ENCODE peak calls at places on chromosome 5, in seven cellular contexts. I is hippocampal formation; T is breast epithelium; G is occipital lobe; P is stimulated activated CD8-positive, alpha-beta memory T cell treated with anti-CD3 and anti-CD28 coated beads, Interleukin-2, amount 100 ng/mL, for 48 hours; S is NAMALWA; A is Caki2. N is an unnamed sample.

GRCh38 chr5:180862645-180863044 is 1.6 kb upstream of the ZFP62 start:
- DNase-seq in I (no peak), T (no peak), G (no peak), P (no peak), S (no peak), A (no peak), N (no peak)

GRCh38 chr5:168941901-168942300 is 359.0 kb downstream of the SLIT3 start:
- DNase-seq in I (no peak), T (no peak), G (no peak), P (no peak), S (peak; percentile 58), A (no peak), N (no peak)

GRCh38 chr5:131814990-131815389 is 18.2 kb upstream of the FNIP1 start:
- DNase-seq in I (no peak), T (no peak), G (no peak), P (no peak), S (no peak), A (peak; percentile 68), N (no peak)

GRCh38 chr5:170312666-170313065 is 15.1 kb upstream of the LCP2 start:
- DNase-seq in I (no peak), T (no peak), G (no peak), P (peak; percentile 47), S (no peak), A (no peak), N (peak; percentile 96)

GRCh38 chr5:61009907-61010306 is 64.9 kb downstream of the NDUFAF2 start:
- DNase-seq in I (no peak), T (no peak), G (no peak), P (no peak), S (no peak), A (no peak), N (no peak)

GRCh38 chr5:60779431-60779830 is 64.6 kb downstream of the ELOVL7 start:
- DNase-seq in I (no peak), T (no peak), G (no peak), P (no peak), S (no peak), A (peak; percentile 1), N (no peak)

GRCh38 chr5:219492-219891 is 1.4 kb downstream of the SDHA start:
- DNase-seq in I (no peak), T (no peak), G (no peak), P (no peak), S (peak; percentile 61), A (peak; percentile 7), N (no peak)

GRCh38 chr5:139397921-139398320 is 3.0 kb upstream of the PROB1 start:
- DNase-seq in I (no peak), T (no peak), G (no peak), P (no peak), S (no peak), A (no peak), N (no peak)

GRCh38 chr5:95711501-95712346 is 19.4 kb upstream of the RHOBTB3 start:
- DNase-seq in I (no peak), T (no peak), G (no peak), P (no peak), S (no peak), A (no peak), N (no peak)

GRCh38 chr5:87188411-87188810 is 79.3 kb upstream of the RASA1 start:
- DNase-seq in I (no peak), T (no peak), G (no peak), P (no peak), S (no peak), A (no peak), N (no peak)

GRCh38 chr5:34415559-34416198 is 240.4 kb upstream of the RAI14 start:
- DNase-seq in I (no peak), T (no peak), G (no peak), P (no peak), S (no peak), A (no peak), N (no peak)

GRCh38 chr5:145247745-145248040 is 587.4 kb downstream of the PRELID2 start:
- DNase-seq in I (no peak), T (no peak), G (no peak), P (no peak), S (no peak), A (no peak), N (no peak)

GRCh38 chr5:74594172-74595040 is 46.1 kb downstream of the ENC1 start:
- DNase-seq in I (no peak), T (no peak), G (no peak), P (no peak), S (no peak), A (no peak), N (no peak)

GRCh38 chr5:84228266-84228665 is 156.4 kb downstream of the EDIL3 start:
- DNase-seq in I (no peak), T (no peak), G (no peak), P (no peak), S (no peak), A (no peak), N (no peak)

GRCh38 chr5:163424836-163425235 is 12.6 kb upstream of the CCNG1 start:
- DNase-seq in I (no peak), T (no peak), G (no peak), P (no peak), S (no peak), A (no peak), N (no peak)

GRCh38 chr5:143140492-143141231 is 262.8 kb downstream of the NR3C1 start:
- DNase-seq in I (no peak), T (no peak), G (no peak), P (no peak), S (no peak), A (peak; percentile 54), N (no peak)

GRCh38 chr5:176798094-176798876 is 12.1 kb upstream of the UNC5A start:
- DNase-seq in I (no peak), T (no peak), G (no peak), P (no peak), S (no peak), A (no peak), N (no peak)

GRCh38 chr5:135308752-135309151 is 90.3 kb downstream of the MACROH2A1 start:
- DNase-seq in I (no peak), T (no peak), G (no peak), P (no peak), S (no peak), A (peak; percentile 42), N (no peak)

GRCh38 chr5:7080501-7080900 is 315.4 kb upstream of the ADCY2 start:
- DNase-seq in I (no peak), T (no peak), G (no peak), P (no peak), S (no peak), A (no peak), N (no peak)

GRCh38 chr5:81829242-81829641 is 78.3 kb upstream of the SSBP2 start:
- DNase-seq in I (no peak), T (no peak), G (no peak), P (no peak), S (no peak), A (no peak), N (peak; percentile 82)

GRCh38 chr5:176643491-176644219 is 3.6 kb upstream of the TSPAN17 start:
- DNase-seq in I (no peak), T (no peak), G (no peak), P (no peak), S (no peak), A (no peak), N (no peak)

GRCh38 chr5:159826351-159827222 is 89.7 kb upstream of the ADRA1B start:
- DNase-seq in I (no peak), T (no peak), G (no peak), P (no peak), S (no peak), A (peak; percentile 90), N (peak; percentile 7)

GRCh38 chr5:65695162-65695755 is 26.6 kb downstream of the SGTB start:
- DNase-seq in I (no peak), T (no peak), G (no peak), P (no peak), S (no peak), A (no peak), N (no peak)

GRCh38 chr5:38692346-38692745 is 135.9 kb upstream of the LIFR start:
- DNase-seq in I (no peak), T (no peak), G (no peak), P (no peak), S (no peak), A (no peak), N (no peak)

GRCh38 chr5:2532809-2533208 is 218.7 kb downstream of the IRX2 start:
- DNase-seq in I (no peak), T (no peak), G (no peak), P (no peak), S (no peak), A (no peak), N (no peak)

GRCh38 chr5:111469293-111469896 is 42.9 kb downstream of the STARD4 start:
- DNase-seq in I (no peak), T (no peak), G (no peak), P (no peak), S (no peak), A (no peak), N (no peak)

GRCh38 chr5:173501271-173501670 is 115.2 kb downstream of the BOD1 start:
- DNase-seq in I (no peak), T (no peak), G (no peak), P (no peak), S (no peak), A (no peak), N (no peak)

GRCh38 chr5:59049070-59049469 is 466.2 kb downstream of the RAB3C start:
- DNase-seq in I (no peak), T (no peak), G (no peak), P (no peak), S (no peak), A (no peak), N (no peak)

GRCh38 chr5:134503937-134504437 is 21.5 kb upstream of the JADE2 start:
- DNase-seq in I (no peak), T (no peak), G (no peak), P (no peak), S (no peak), A (no peak), N (no peak)

GRCh38 chr5:81851481-81852178 is 100.7 kb upstream of the SSBP2 start:
- DNase-seq in I (peak; percentile 95), T (peak; percentile 92), G (peak; percentile 96), P (peak; percentile 85), S (peak; percentile 83), A (peak; percentile 78), N (peak; percentile 92)

GRCh38 chr5:135383803-135384495 is 15.1 kb downstream of the MACROH2A1 start:
- DNase-seq in I (no peak), T (no peak), G (no peak), P (no peak), S (no peak), A (no peak), N (no peak)

GRCh38 chr5:173729079-173729765 is 112.8 kb upstream of the BOD1 start:
- DNase-seq in I (no peak), T (no peak), G (no peak), P (no peak), S (no peak), A (no peak), N (no peak)

GRCh38 chr5:109553826-109554225 is 135.9 kb upstream of the MAN2A1 start:
- DNase-seq in I (no peak), T (no peak), G (no peak), P (no peak), S (no peak), A (no peak), N (no peak)

GRCh38 chr5:178236685-178237084 is 4.1 kb upstream of the PHYKPL start:
- DNase-seq in I (no peak), T (peak; percentile 69), G (no peak), P (no peak), S (no peak), A (peak; percentile 31), N (peak; percentile 18)

GRCh38 chr5:2981652-2982051 is 230.2 kb upstream of the IRX2 start:
- DNase-seq in I (no peak), T (no peak), G (no peak), P (no peak), S (no peak), A (no peak), N (no peak)

GRCh38 chr5:135236951-135237791 is 161.9 kb downstream of the MACROH2A1 start:
- DNase-seq in I (no peak), T (peak; percentile 17), G (no peak), P (no peak), S (no peak), A (no peak), N (no peak)

GRCh38 chr5:150763023-150763793 is 4.4 kb upstream of the DCTN4 start:
- DNase-seq in I (no peak), T (no peak), G (no peak), P (no peak), S (no peak), A (peak; percentile 58), N (peak; percentile 98)

GRCh38 chr5:96946381-96946780 is 10.5 kb downstream of the LNPEP start:
- DNase-seq in I (no peak), T (no peak), G (no peak), P (no peak), S (no peak), A (peak; percentile 63), N (no peak)

N was measured in MV-4-11.